ENCODE peak calls at places on chromosome 6, in four cellular contexts. V is left ventricle myocardium superior; M is occipital lobe; F is stimulated activated CD8-positive, alpha-beta memory T cell treated with anti-CD3 and anti-CD28 coated beads, Interleukin-4, amount 100 ng/mL, for 24 hours. Y is an unnamed sample.

GRCh38 chr6:167079853-167080297 is 43.0 kb upstream of the CCR6 start:
- DNase-seq in V (no peak), M (no peak), F (peak; percentile 44), Y (no peak)

GRCh38 chr6:7747016-7747415 is 21.1 kb downstream of the BMP6 start:
- DNase-seq in V (no peak), M (no peak), F (no peak), Y (no peak)

GRCh38 chr6:138410048-138410735 is 6.2 kb downstream of the HEBP2 start:
- DNase-seq in V (no peak), M (no peak), F (no peak), Y (no peak)

GRCh38 chr6:118198746-118199145 is 291.7 kb downstream of the SLC35F1 start:
- DNase-seq in V (no peak), M (no peak), F (no peak), Y (no peak)

GRCh38 chr6:131954099-131954774 is 3.1 kb upstream of the CCN2 start:
- DNase-seq in V (no peak), M (no peak), F (no peak), Y (no peak)

GRCh38 chr6:35624341-35625070 is 64.2 kb downstream of the FKBP5 start:
- DNase-seq in V (no peak), M (no peak), F (no peak), Y (no peak)

GRCh38 chr6:31701666-31702420 is 1.3 kb downstream of the ABHD16A start:
- DNase-seq in V (peak; percentile 55), M (no peak), F (no peak), Y (no peak)

GRCh38 chr6:140636698-140637402 is 1262.4 kb upstream of the CITED2 start:
- DNase-seq in V (no peak), M (no peak), F (no peak), Y (no peak)

GRCh38 chr6:53938810-53939209 is 144.0 kb downstream of the LRRC1 start:
- DNase-seq in V (no peak), M (no peak), F (no peak), Y (no peak)

GRCh38 chr6:106858653-106859092 is 115.9 kb downstream of the CD24 start:
- DNase-seq in V (no peak), M (no peak), F (no peak), Y (no peak)

GRCh38 chr6:138970856-138971425 is 17.1 kb downstream of the REPS1 start:
- DNase-seq in V (no peak), M (peak; percentile 23), F (no peak), Y (no peak)

GRCh38 chr6:42960243-42961019 is at the start of gene GNMT:
- DNase-seq in V (peak; percentile 85), M (peak; percentile 23), F (no peak), Y (no peak)

GRCh38 chr6:145699462-145699861 is 35.9 kb downstream of the EPM2A start:
- DNase-seq in V (no peak), M (no peak), F (no peak), Y (no peak)

GRCh38 chr6:111683749-111684267 is 78.1 kb upstream of the TRAF3IP2 start:
- DNase-seq in V (no peak), M (no peak), F (no peak), Y (no peak)

GRCh38 chr6:132813173-132813856 is 1.1 kb upstream of the RPS12 start:
- DNase-seq in V (peak; percentile 52), M (no peak), F (no peak), Y (peak; percentile 51)

GRCh38 chr6:170221753-170222400 is 69.0 kb downstream of the DLL1 start:
- DNase-seq in V (no peak), M (no peak), F (no peak), Y (no peak)

Y was measured in anterior cingulate cortex.